ENCODE peak calls at places on chromosome 13, in eight cellular contexts. L is activated CD4-positive, CD25-positive, alpha-beta regulatory T cell treated with anti-CD3 and anti-CD28 coated beads, Interleukin-2, amount 50 U/mL, for 16 hours; C is AG10803; G is stimulated activated CD8-positive, alpha-beta memory T cell treated with anti-CD3 and anti-CD28 coated beads, Interleukin-4, amount 100 ng/mL, for 1 hour; J is Calu3; Z is putamen; P is A172; H is non-pigmented ciliary epithelial cell. K is an unnamed sample.

GRCh38 chr13:67131393-67131792 is 98.7 kb downstream of the PCDH9 start:
- DNase-seq in J (no peak), G (no peak), L (no peak), H (no peak), P (no peak), Z (no peak), C (no peak), K (no peak)

GRCh38 chr13:42478531-42479156 is 95.3 kb upstream of the TNFSF11 start:
- DNase-seq in J (no peak), Z (no peak), G (no peak), L (no peak), C (no peak), P (peak), H (no peak), K (no peak)

GRCh38 chr13:95524270-95524901 is 28.1 kb upstream of the CLDN10 start:
- DNase-seq in L (no peak), P (no peak), C (no peak), Z (no peak), G (no peak), J (no peak), H (no peak), K (no peak)

GRCh38 chr13:20191311-20191901 is 1.3 kb downstream of the GJB2 start:
- DNase-seq in G (no peak), J (no peak), H (no peak), Z (no peak), C (no peak), L (no peak), P (no peak), K (no peak)

GRCh38 chr13:43261018-43261417 is 237.6 kb downstream of the DNAJC15 start:
- DNase-seq in C (peak), Z (no peak), G (no peak), L (no peak), H (peak), P (peak), J (no peak), K (no peak)

GRCh38 chr13:74450976-74451375 is 316.8 kb upstream of the KLF12 start:
- DNase-seq in L (no peak), J (no peak), C (peak), H (no peak), Z (no peak), P (no peak), G (no peak), K (no peak)

GRCh38 chr13:92657565-92657964 is 569.0 kb upstream of the GPC6 start:
- DNase-seq in P (peak), G (no peak), L (no peak), H (peak), J (no peak), Z (no peak), C (no peak), K (no peak)

GRCh38 chr13:94711561-94712286 is 621 bp downstream of the SOX21 start:
- DNase-seq in Z (no peak), J (peak), P (no peak), L (no peak), C (peak), H (no peak), G (no peak), K (no peak)

GRCh38 chr13:31046711-31047279 is 114.3 kb downstream of the TEX26 start:
- DNase-seq in C (no peak), P (no peak), J (no peak), G (no peak), L (no peak), Z (peak), H (no peak), K (no peak)

GRCh38 chr13:96130818-96131217 is 40.9 kb downstream of the HS6ST3 start:
- DNase-seq in C (no peak), L (no peak), P (no peak), H (no peak), G (no peak), J (no peak), Z (no peak), K (no peak)

GRCh38 chr13:44244288-44244687 is 129.3 kb upstream of the SERP2 start:
- DNase-seq in J (no peak), H (no peak), L (no peak), G (no peak), Z (peak), P (peak), C (peak), K (no peak)

GRCh38 chr13:70128098-70128497 is 19.8 kb upstream of the KLHL1 start:
- DNase-seq in H (no peak), J (no peak), L (no peak), C (no peak), G (no peak), P (no peak), Z (no peak), K (no peak)

GRCh38 chr13:59607780-59608233 is 555.9 kb downstream of the DIAPH3 start:
- DNase-seq in P (no peak), H (no peak), G (no peak), C (no peak), Z (no peak), L (no peak), J (peak), K (no peak)

GRCh38 chr13:32824671-32825070 is 191.6 kb upstream of the KL start:
- DNase-seq in C (peak), L (no peak), G (no peak), Z (no peak), P (peak), H (peak), J (no peak), K (no peak)

GRCh38 chr13:21071015-21071414 is 9.6 kb upstream of the LATS2 start:
- DNase-seq in L (no peak), C (peak), P (peak), H (no peak), Z (no peak), J (no peak), G (no peak), K (no peak)

GRCh38 chr13:77519808-77520207 is 15.7 kb upstream of the SCEL start:
- DNase-seq in C (peak), G (no peak), L (no peak), Z (no peak), P (peak), H (no peak), J (no peak), K (no peak)

GRCh38 chr13:51148952-51149573 is 38.0 kb upstream of the C13orf42 start:
- DNase-seq in G (no peak), H (no peak), P (no peak), C (peak), J (peak), L (no peak), Z (peak), K (no peak)

GRCh38 chr13:20609145-20609544 is 42.2 kb downstream of the IFT88 start:
- DNase-seq in P (peak), Z (no peak), G (no peak), J (no peak), H (peak), L (no peak), C (peak), K (no peak)

GRCh38 chr13:106569233-106570095 is 1.5 kb upstream of the ARGLU1 start:
- DNase-seq in P (no peak), L (no peak), J (no peak), H (no peak), G (no peak), C (no peak), Z (no peak), K (no peak)

GRCh38 chr13:36819064-36819810 is at the start of gene RFXAP:
- DNase-seq in C (peak), P (peak), G (peak), Z (peak), H (peak), L (peak), J (peak), K (peak)

GRCh38 chr13:109787135-109787954 is 962 bp upstream of the IRS2 start:
- DNase-seq in H (no peak), P (peak), L (no peak), C (peak), G (no peak), J (no peak), Z (no peak), K (peak)

GRCh38 chr13:36531746-36532486 is 99.6 kb downstream of the CCNA1 start:
- DNase-seq in H (no peak), J (no peak), P (peak), C (peak), G (no peak), L (no peak), Z (no peak), K (no peak)

GRCh38 chr13:43985437-43986051 is 105.8 kb downstream of the LACC1 start:
- DNase-seq in P (no peak), L (no peak), H (no peak), Z (no peak), J (no peak), G (no peak), C (no peak), K (no peak)

GRCh38 chr13:72792640-72793039 is 10.7 kb downstream of the PIBF1 start:
- DNase-seq in J (no peak), L (no peak), C (no peak), P (no peak), Z (no peak), H (no peak), G (no peak), K (no peak)

GRCh38 chr13:53028637-53029121 is at the start of gene OLFM4:
- DNase-seq in Z (no peak), H (no peak), C (no peak), L (no peak), G (no peak), P (no peak), J (peak), K (no peak)

GRCh38 chr13:20825476-20825875 is 51.7 kb upstream of the EEF1AKMT1 start:
- DNase-seq in Z (no peak), P (peak), C (peak), J (no peak), G (no peak), H (peak), L (no peak), K (no peak)

GRCh38 chr13:41398494-41399190 is 58.7 kb upstream of the RGCC start:
- DNase-seq in Z (no peak), G (no peak), H (no peak), L (no peak), P (no peak), J (no peak), C (no peak), K (no peak)

GRCh38 chr13:21501709-21502108 is 42.6 kb upstream of the ZDHHC20 start:
- DNase-seq in L (no peak), H (no peak), P (no peak), G (no peak), C (no peak), J (no peak), Z (no peak), K (no peak)

GRCh38 chr13:60753641-60754040 is 356.6 kb downstream of the TDRD3 start:
- DNase-seq in H (no peak), C (no peak), J (no peak), Z (no peak), G (no peak), P (no peak), L (no peak), K (no peak)

GRCh38 chr13:38686635-38687245 is at the start of gene FREM2:
- DNase-seq in P (no peak), G (no peak), H (no peak), C (no peak), J (peak), L (no peak), Z (no peak), K (peak)

GRCh38 chr13:106532111-106532929 is 3.1 kb downstream of the EFNB2 start:
- DNase-seq in L (no peak), H (no peak), G (no peak), Z (no peak), J (no peak), C (no peak), P (peak), K (no peak)

GRCh38 chr13:30329009-30329585 is 21.7 kb upstream of the KATNAL1 start:
- DNase-seq in L (no peak), C (no peak), J (no peak), G (no peak), P (no peak), H (no peak), Z (no peak), K (no peak)

GRCh38 chr13:101875717-101876393 is 423.4 kb downstream of the ITGBL1 start:
- DNase-seq in Z (no peak), H (peak), G (no peak), C (peak), P (peak), L (no peak), J (peak), K (no peak)

GRCh38 chr13:77207943-77208342 is 119.0 kb downstream of the MYCBP2 start:
- DNase-seq in H (peak), P (peak), Z (no peak), J (no peak), L (no peak), C (peak), G (no peak), K (no peak)

GRCh38 chr13:43269037-43269476 is 245.7 kb downstream of the DNAJC15 start:
- DNase-seq in L (no peak), P (peak), J (peak), H (peak), Z (no peak), G (no peak), C (peak), K (no peak)

GRCh38 chr13:20127563-20128458 is 33.0 kb downstream of the GJA3 start:
- DNase-seq in C (peak), H (no peak), P (no peak), Z (peak), L (no peak), G (peak), J (peak), K (peak)

K was measured in aorta.